ENCODE peak calls at places on chromosomes 2 and 18, in six cellular contexts. U, G, X, E, D and C are unnamed samples.

GRCh38 chr2:61980758-61981157 is 75.3 kb downstream of the COMMD1 start:
- DNase-seq in U (no peak), G (no peak), X (no peak), E (no peak), D (no peak), C (no peak)

GRCh38 chr18:39724652-39725051 is 2159.1 kb upstream of the CELF4 start:
- DNase-seq in U (no peak), G (no peak), X (no peak), E (peak; percentile 3), D (no peak), C (no peak)

GRCh38 chr2:232276739-232277313 is 101.7 kb upstream of the ALPP start:
- DNase-seq in U (no peak), G (no peak), X (no peak), E (no peak), D (no peak), C (no peak)

GRCh38 chr18:22198163-22198562 is 28.8 kb downstream of the GATA6 start:
- DNase-seq in U (no peak), G (no peak), X (no peak), E (no peak), D (no peak), C (no peak)

GRCh38 chr2:118974103-118974911 is 32.3 kb downstream of the MARCO start:
- DNase-seq in U (no peak), G (no peak), X (peak; percentile 12), E (no peak), D (no peak), C (peak; percentile 67)

GRCh38 chr2:133605031-133605773 is 36.9 kb upstream of the NCKAP5 start:
- DNase-seq in U (no peak), G (no peak), X (no peak), E (peak; percentile 96), D (no peak), C (no peak)

GRCh38 chr18:28087173-28087563 is 89.8 kb downstream of the CDH2 start:
- DNase-seq in U (no peak), G (no peak), X (no peak), E (no peak), D (no peak), C (no peak)

GRCh38 chr2:215982465-215982875 is 30.9 kb downstream of the MREG start:
- DNase-seq in U (no peak), G (no peak), X (peak; percentile 57), E (no peak), D (no peak), C (peak; percentile 27)

GRCh38 chr2:224927671-224928173 is 114.5 kb downstream of the DOCK10 start:
- DNase-seq in U (no peak), G (no peak), X (peak; percentile 15), E (no peak), D (peak; percentile 91), C (no peak)

GRCh38 chr2:46645681-46646162 is 166.4 kb downstream of the TMEM247 start:
- DNase-seq in U (no peak), G (no peak), X (peak; percentile 71), E (peak; percentile 82), D (no peak), C (no peak)

GRCh38 chr2:31317387-31317786 is 83.4 kb downstream of the EHD3 start:
- DNase-seq in U (no peak), G (no peak), X (no peak), E (no peak), D (no peak), C (no peak)

GRCh38 chr2:168231609-168232241 is 15.7 kb downstream of the STK39 start:
- DNase-seq in U (no peak), G (no peak), X (no peak), E (no peak), D (no peak), C (no peak)

GRCh38 chr2:41719756-41720155 is 328.1 kb upstream of the PKDCC start:
- DNase-seq in U (no peak), G (no peak), X (no peak), E (no peak), D (no peak), C (no peak)

GRCh38 chr2:210688071-210688470 is 131.7 kb downstream of the CPS1 start:
- DNase-seq in U (no peak), G (no peak), X (no peak), E (no peak), D (no peak), C (no peak)

GRCh38 chr2:238967978-238968360 is 120.1 kb downstream of the TWIST2 start:
- DNase-seq in U (no peak), G (no peak), X (no peak), E (no peak), D (no peak), C (no peak)

GRCh38 chr2:20106746-20107145 is 55.3 kb upstream of the LAPTM4A start:
- DNase-seq in U (peak; percentile 66), G (no peak), X (no peak), E (no peak), D (peak; percentile 52), C (no peak)

GRCh38 chr2:31812051-31812798 is 198.6 kb downstream of the MEMO1 start:
- DNase-seq in U (no peak), G (no peak), X (peak; percentile 50), E (no peak), D (peak; percentile 57), C (no peak)

GRCh38 chr18:42773870-42774269 is 341.6 kb downstream of the RIT2 start:
- DNase-seq in U (no peak), G (no peak), X (no peak), E (no peak), D (no peak), C (no peak)

GRCh38 chr2:105081006-105081701 is 43.3 kb downstream of the MRPS9 start:
- DNase-seq in U (no peak), G (no peak), X (no peak), E (peak; percentile 2), D (no peak), C (no peak)

GRCh38 chr2:64090264-64090663 is 54.0 kb downstream of the PELI1 start:
- DNase-seq in U (no peak), G (no peak), X (no peak), E (no peak), D (no peak), C (no peak)

GRCh38 chr2:37775908-37776250 is 104.4 kb upstream of the CDC42EP3 start:
- DNase-seq in U (no peak), G (no peak), X (peak; percentile 69), E (no peak), D (no peak), C (no peak)

GRCh38 chr2:160602073-160602472 is 108.5 kb upstream of the RBMS1 start:
- DNase-seq in U (no peak), G (no peak), X (no peak), E (no peak), D (no peak), C (no peak)

GRCh38 chr2:158973511-158973956 is 5.1 kb downstream of the TANC1 start:
- DNase-seq in U (no peak), G (no peak), X (no peak), E (no peak), D (no peak), C (no peak)

GRCh38 chr2:112153179-112153490 is 14.9 kb downstream of the FBLN7 start:
- DNase-seq in U (no peak), G (no peak), X (peak; percentile 6), E (no peak), D (peak; percentile 16), C (no peak)

GRCh38 chr2:35410431-35411061 is 945.0 kb upstream of the CRIM1 start:
- DNase-seq in U (peak; percentile 72), G (no peak), X (peak; percentile 19), E (no peak), D (peak; percentile 46), C (no peak)

GRCh38 chr18:3463052-3463451 is 13.1 kb downstream of the TGIF1 start:
- DNase-seq in U (no peak), G (no peak), X (peak; percentile 43), E (no peak), D (no peak), C (no peak)

GRCh38 chr2:180696005-180696404 is 284.4 kb upstream of the UBE2E3 start:
- DNase-seq in U (no peak), G (no peak), X (no peak), E (no peak), D (no peak), C (no peak)

GRCh38 chr18:35938562-35938961 is 33.9 kb upstream of the RMP24 start:
- DNase-seq in U (no peak), G (no peak), X (no peak), E (no peak), D (no peak), C (no peak)

GRCh38 chr2:207122914-207123744 is 42.6 kb downstream of the KLF7 start:
- DNase-seq in U (no peak), G (no peak), X (no peak), E (no peak), D (peak; percentile 23), C (no peak)

GRCh38 chr2:228474466-228474865 is 293.0 kb upstream of the SPHKAP start:
- DNase-seq in U (no peak), G (no peak), X (peak; percentile 52), E (no peak), D (no peak), C (no peak)